ENCODE peak calls at places on chromosomes 5 and 9, in ten cellular contexts. One of them, this sample, is unnamed. For H3K9me3, the result is how much of the 10 kb centered on the place peaks cover.

GRCh38 chr5:145324101-145324500 is 511.0 kb downstream of the PRELID2 start:
- DNase-seq in DND-41: no peak
- DNase-seq in GM23248: no peak
- DNase-seq in HCT116: no peak
- DNase-seq in IMR-90: peak
- DNase-seq in PC-3: no peak
- DNase-seq in GM12878: no peak
- DNase-seq in SK-N-SH: no peak
- DNase-seq in astrocyte: peak
- DNase-seq in PC-9: no peak
- DNase-seq in this sample: no peak

GRCh38 chr9:131036529-131037335 is 27.8 kb downstream of the LAMC3 start:
- DNase-seq in DND-41: no peak
- DNase-seq in GM23248: no peak
- DNase-seq in HCT116: no peak
- DNase-seq in IMR-90: no peak
- DNase-seq in PC-3: no peak
- DNase-seq in GM12878: no peak
- DNase-seq in SK-N-SH: peak
- DNase-seq in astrocyte: no peak
- DNase-seq in PC-9: no peak
- DNase-seq in this sample: no peak

GRCh38 chr9:4494337-4494736 is 4.1 kb downstream of the SLC1A1 start:
- DNase-seq in DND-41: no peak
- DNase-seq in GM23248: peak
- DNase-seq in HCT116: no peak
- DNase-seq in IMR-90: no peak
- DNase-seq in PC-3: peak
- DNase-seq in GM12878: no peak
- DNase-seq in SK-N-SH: no peak
- DNase-seq in astrocyte: no peak
- DNase-seq in PC-9: no peak
- DNase-seq in this sample: no peak

GRCh38 chr9:128190516-128191405 is 611 bp downstream of the CIZ1 start:
- DNase-seq in DND-41: peak
- DNase-seq in GM23248: peak
- DNase-seq in HCT116: no peak
- DNase-seq in IMR-90: no peak
- DNase-seq in PC-3: no peak
- DNase-seq in GM12878: no peak
- DNase-seq in SK-N-SH: no peak
- DNase-seq in astrocyte: no peak
- DNase-seq in PC-9: no peak
- DNase-seq in this sample: peak

GRCh38 chr5:3546028-3546427 is 49.6 kb upstream of the IRX1 start:
- DNase-seq in DND-41: no peak
- DNase-seq in GM23248: no peak
- DNase-seq in HCT116: no peak
- DNase-seq in IMR-90: no peak
- DNase-seq in PC-3: no peak
- DNase-seq in GM12878: no peak
- DNase-seq in SK-N-SH: no peak
- DNase-seq in astrocyte: no peak
- DNase-seq in PC-9: no peak
- DNase-seq in this sample: no peak

GRCh38 chr9:33445941-33446506 is 1.4 kb downstream of the AQP3 start:
- DNase-seq in DND-41: no peak
- DNase-seq in GM23248: no peak
- DNase-seq in HCT116: no peak
- DNase-seq in IMR-90: no peak
- DNase-seq in PC-3: no peak
- DNase-seq in GM12878: no peak
- DNase-seq in SK-N-SH: no peak
- DNase-seq in astrocyte: no peak
- DNase-seq in PC-9: no peak
- DNase-seq in this sample: no peak

GRCh38 chr9:3992924-3993323 is 306.9 kb downstream of the GLIS3 start:
- DNase-seq in DND-41: no peak
- DNase-seq in GM23248: peak
- DNase-seq in HCT116: no peak
- DNase-seq in IMR-90: peak
- DNase-seq in PC-3: no peak
- DNase-seq in GM12878: no peak
- DNase-seq in SK-N-SH: no peak
- DNase-seq in astrocyte: peak
- DNase-seq in PC-9: no peak
- DNase-seq in this sample: no peak

GRCh38 chr9:69805962-69806633 is 14.5 kb upstream of the CFAP95 start:
- DNase-seq in DND-41: no peak
- DNase-seq in GM23248: no peak
- DNase-seq in HCT116: no peak
- DNase-seq in IMR-90: no peak
- DNase-seq in PC-3: no peak
- DNase-seq in GM12878: no peak
- DNase-seq in SK-N-SH: no peak
- DNase-seq in astrocyte: peak
- DNase-seq in PC-9: no peak
- DNase-seq in this sample: peak

GRCh38 chr9:72554221-72554641 is 32.8 kb downstream of the TMC1 start:
- DNase-seq in DND-41: no peak
- DNase-seq in GM23248: peak
- DNase-seq in HCT116: no peak
- DNase-seq in IMR-90: peak
- DNase-seq in PC-3: peak
- DNase-seq in GM12878: no peak
- DNase-seq in SK-N-SH: no peak
- DNase-seq in astrocyte: peak
- DNase-seq in PC-9: peak
- DNase-seq in this sample: no peak

GRCh38 chr5:147051193-147051592 is 172.6 kb upstream of the PPP2R2B start:
- DNase-seq in DND-41: no peak
- DNase-seq in GM23248: peak
- DNase-seq in HCT116: no peak
- DNase-seq in IMR-90: no peak
- DNase-seq in PC-3: peak
- DNase-seq in GM12878: no peak
- DNase-seq in SK-N-SH: no peak
- DNase-seq in astrocyte: peak
- DNase-seq in PC-9: no peak
- DNase-seq in this sample: no peak

DNA sequence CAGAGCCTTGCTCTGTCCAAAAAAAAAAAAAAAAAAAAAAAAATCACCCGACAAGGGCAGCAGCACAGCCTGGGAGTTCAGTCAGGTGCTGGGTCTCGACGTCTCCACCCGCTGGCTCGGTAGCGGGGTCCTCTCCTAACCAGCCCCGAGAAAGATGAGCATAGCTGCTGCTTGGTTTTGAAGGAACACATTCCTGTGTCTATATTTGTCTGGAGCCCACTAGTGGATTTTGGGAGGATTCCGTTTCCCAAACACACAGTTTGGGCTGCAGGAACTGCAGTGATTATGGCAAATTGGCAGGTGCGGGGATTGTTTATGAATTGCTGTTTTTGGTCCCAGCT is 1.2 kb downstream of the OTULINL start:
- DNase-seq in DND-41: no peak
- DNase-seq in GM23248: peak
- DNase-seq in HCT116: no peak
- DNase-seq in IMR-90: no peak
- DNase-seq in PC-3: peak
- DNase-seq in GM12878: no peak
- DNase-seq in SK-N-SH: peak
- DNase-seq in astrocyte: no peak
- DNase-seq in PC-9: no peak
- DNase-seq in this sample: no peak
- H3K4me2 ChIP-seq in DND-41: no peak
- H3K4me2 ChIP-seq in GM23248: peak
- H3K4me2 ChIP-seq in HCT116: peak
- H3K4me2 ChIP-seq in IMR-90: no peak
- H3K4me2 ChIP-seq in PC-3: peak
- H3K4me2 ChIP-seq in GM12878: peak
- H3K4me2 ChIP-seq in SK-N-SH: peak
- H3K4me2 ChIP-seq in astrocyte: peak
- H3K4me2 ChIP-seq in PC-9: no peak
- H3K4me2 ChIP-seq in this sample: no peak

DNA sequence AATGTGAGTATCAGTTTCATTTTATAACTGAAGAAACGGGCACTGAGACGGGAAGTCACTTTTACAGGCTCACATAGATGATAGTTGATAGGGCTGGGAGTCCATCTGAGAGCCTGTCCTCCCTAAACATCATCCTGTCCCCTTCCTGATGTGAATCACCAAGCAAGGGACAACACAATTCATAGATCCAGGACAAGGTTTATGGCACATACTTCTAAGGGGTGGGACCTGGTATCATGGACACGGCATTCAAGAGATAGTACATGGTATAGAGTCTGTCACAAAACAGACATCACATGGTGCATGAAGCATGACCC is 20.6 kb downstream of the GSN start:
- DNase-seq in DND-41: no peak
- DNase-seq in GM23248: no peak
- DNase-seq in HCT116: no peak
- DNase-seq in IMR-90: no peak
- DNase-seq in PC-3: no peak
- DNase-seq in GM12878: no peak
- DNase-seq in SK-N-SH: no peak
- DNase-seq in astrocyte: no peak
- DNase-seq in PC-9: peak
- DNase-seq in this sample: no peak
- H2AFZ ChIP-seq in DND-41: no peak
- H2AFZ ChIP-seq in GM23248: peak
- H2AFZ ChIP-seq in HCT116: no peak
- H2AFZ ChIP-seq in IMR-90: no peak
- H2AFZ ChIP-seq in PC-3: no peak
- H2AFZ ChIP-seq in GM12878: no peak
- H2AFZ ChIP-seq in SK-N-SH: no peak
- H2AFZ ChIP-seq in astrocyte: no peak
- H2AFZ ChIP-seq in PC-9: no peak
- H2AFZ ChIP-seq in this sample: no peak

GRCh38 chr5:171312129-171312819 is 3.2 kb downstream of the TLX3 start:
- DNase-seq in DND-41: peak
- DNase-seq in GM23248: no peak
- DNase-seq in HCT116: no peak
- DNase-seq in IMR-90: no peak
- DNase-seq in PC-3: no peak
- DNase-seq in GM12878: no peak
- DNase-seq in SK-N-SH: no peak
- DNase-seq in astrocyte: no peak
- DNase-seq in PC-9: no peak
- DNase-seq in this sample: no peak
- H3K9me3 ChIP-seq in DND-41: under half
- H3K9me3 ChIP-seq in GM23248: under half
- H3K9me3 ChIP-seq in HCT116: under half
- H3K9me3 ChIP-seq in IMR-90: under half
- H3K9me3 ChIP-seq in PC-3: under half
- H3K9me3 ChIP-seq in GM12878: under half
- H3K9me3 ChIP-seq in SK-N-SH: under half
- H3K9me3 ChIP-seq in astrocyte: under half
- H3K9me3 ChIP-seq in PC-9: under half
- H3K9me3 ChIP-seq in this sample: under half

GRCh38 chr9:21404146-21404545 is 4.8 kb upstream of the IFNA8 start:
- DNase-seq in DND-41: no peak
- DNase-seq in GM23248: peak
- DNase-seq in HCT116: no peak
- DNase-seq in IMR-90: no peak
- DNase-seq in PC-3: no peak
- DNase-seq in GM12878: no peak
- DNase-seq in SK-N-SH: no peak
- DNase-seq in astrocyte: no peak
- DNase-seq in PC-9: no peak
- DNase-seq in this sample: no peak

GRCh38 chr9:21398955-21399489 is 9.9 kb upstream of the IFNA8 start:
- DNase-seq in DND-41: no peak
- DNase-seq in GM23248: no peak
- DNase-seq in HCT116: no peak
- DNase-seq in IMR-90: no peak
- DNase-seq in PC-3: no peak
- DNase-seq in GM12878: no peak
- DNase-seq in SK-N-SH: no peak
- DNase-seq in astrocyte: no peak
- DNase-seq in PC-9: no peak
- DNase-seq in this sample: no peak

DNA sequence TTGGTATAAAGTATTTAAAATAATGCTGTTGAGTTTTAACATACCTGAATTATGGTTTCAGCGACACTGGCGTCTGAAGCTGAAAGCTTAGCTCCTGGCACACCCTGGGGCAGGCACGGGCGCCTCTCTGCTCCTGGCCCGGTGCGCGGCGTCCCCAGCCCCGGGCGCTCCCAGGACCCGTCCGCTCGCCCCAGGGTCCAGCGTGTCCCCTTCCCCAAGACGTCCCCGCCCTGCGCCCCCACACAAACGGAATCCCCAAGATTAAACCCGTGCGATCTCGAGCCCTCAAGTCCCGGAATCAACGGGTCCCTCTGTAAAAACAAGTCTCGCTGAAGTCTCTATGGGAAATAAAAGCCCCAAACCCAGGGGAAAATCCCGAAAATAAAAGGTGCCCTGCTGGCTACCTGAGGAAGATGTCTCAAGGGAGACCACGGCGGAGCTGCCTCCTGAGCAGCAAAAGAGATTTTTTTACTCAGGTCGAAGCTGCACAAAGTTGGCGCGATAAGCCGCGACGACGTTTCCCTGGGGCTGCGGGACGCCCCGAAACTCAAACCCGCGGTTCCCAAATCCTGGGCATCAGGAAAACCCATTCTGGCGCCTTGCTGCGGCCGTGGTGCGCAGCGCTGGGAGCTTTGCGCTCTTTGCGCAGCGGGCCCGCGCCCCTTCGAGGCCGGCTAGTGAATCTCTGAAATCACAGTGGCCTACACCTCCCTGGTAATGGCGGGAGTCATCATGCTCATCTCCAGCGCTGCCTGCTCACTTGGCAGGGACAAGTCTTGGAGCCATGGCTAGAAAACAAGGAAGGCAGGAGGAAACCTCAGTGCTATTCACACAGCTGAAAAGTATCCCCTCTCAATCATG is 6.3 kb upstream of the IFNA8 start:
- DNase-seq in DND-41: no peak
- DNase-seq in GM23248: peak
- DNase-seq in HCT116: no peak
- DNase-seq in IMR-90: no peak
- DNase-seq in PC-3: no peak
- DNase-seq in GM12878: no peak
- DNase-seq in SK-N-SH: peak
- DNase-seq in astrocyte: no peak
- DNase-seq in PC-9: no peak
- DNase-seq in this sample: no peak
- H3K4me2 ChIP-seq in DND-41: no peak
- H3K4me2 ChIP-seq in GM23248: peak
- H3K4me2 ChIP-seq in HCT116: no peak
- H3K4me2 ChIP-seq in IMR-90: peak
- H3K4me2 ChIP-seq in PC-3: no peak
- H3K4me2 ChIP-seq in GM12878: peak
- H3K4me2 ChIP-seq in SK-N-SH: peak
- H3K4me2 ChIP-seq in astrocyte: peak
- H3K4me2 ChIP-seq in PC-9: no peak
- H3K4me2 ChIP-seq in this sample: no peak